ENCODE peak calls at places on chromosomes 16 and 17, in four cellular contexts. U is OCI-LY7; S is T-helper 2 cell; Z is stimulated activated CD8-positive, alpha-beta memory T cell treated with anti-CD3 and anti-CD28 coated beads, Interleukin-15, amount 100 ng/mL, for 1 hour. J is an unnamed sample.

GRCh38 chr17:58262149-58262548 is 18.6 kb downstream of the MPO start:
- DNase-seq in U (no peak), S (no peak), Z (no peak), J (no peak)

GRCh38 chr17:33013596-33014375 is 22.1 kb downstream of the SPACA3 start:
- DNase-seq in U (no peak), S (no peak), Z (no peak), J (no peak)

GRCh38 chr16:81220369-81220768 is 18.1 kb upstream of the BCO1 start:
- DNase-seq in U (no peak), S (no peak), Z (no peak), J (no peak)

GRCh38 chr16:81876273-81876900 is 97.3 kb downstream of the PLCG2 start:
- DNase-seq in U (no peak), S (no peak), Z (no peak), J (no peak)

GRCh38 chr17:6506679-6507231 is 49.6 kb downstream of the PITPNM3 start:
- DNase-seq in U (no peak), S (no peak), Z (no peak), J (peak; percentile 64)

GRCh38 chr17:59786536-59787319 is 79.3 kb downstream of the VMP1 start:
- DNase-seq in U (peak; percentile 68), S (peak; percentile 53), Z (peak; percentile 51), J (peak; percentile 83)

GRCh38 chr17:80901319-80901718 is 90.3 kb upstream of the CHMP6 start:
- DNase-seq in U (no peak), S (no peak), Z (no peak), J (no peak)

GRCh38 chr16:35754391-35755369 is 2295.3 kb downstream of the TP53TG3F start:
- DNase-seq in U (no peak), S (no peak), Z (no peak), J (no peak)

GRCh38 chr17:28147026-28147425 is 104.5 kb downstream of the NLK start:
- DNase-seq in U (no peak), S (no peak), Z (no peak), J (no peak)

GRCh38 chr16:351804-352520 is 561 bp downstream of the AXIN1 start:
- DNase-seq in U (no peak), S (peak; percentile 37), Z (no peak), J (peak; percentile 67)

GRCh38 chr17:16352838-16353701 is at the start of gene CENPV:
- DNase-seq in U (peak; percentile 85), S (peak; percentile 63), Z (peak; percentile 25), J (peak; percentile 87)

GRCh38 chr16:66618588-66618987 is 14.1 kb downstream of the CMTM3 start:
- DNase-seq in U (no peak), S (no peak), Z (no peak), J (peak; percentile 91)

GRCh38 chr17:50687200-50688066 is 20.3 kb downstream of the ANKRD40 start:
- DNase-seq in U (no peak), S (no peak), Z (no peak), J (peak; percentile 38)

GRCh38 chr16:3276679-3277078 is 6.6 kb upstream of the ZNF263 start:
- DNase-seq in U (no peak), S (no peak), Z (no peak), J (no peak)

GRCh38 chr16:23160574-23160973 is 11.3 kb upstream of the USP31 start:
- DNase-seq in U (no peak), S (no peak), Z (no peak), J (no peak)

GRCh38 chr17:74335529-74336062 is 9.6 kb downstream of the KIF19 start:
- DNase-seq in U (no peak), S (no peak), Z (no peak), J (no peak)

GRCh38 chr17:7886227-7887037 is 2.2 kb upstream of the CHD3 start:
- DNase-seq in U (peak; percentile 47), S (peak; percentile 59), Z (peak; percentile 22), J (peak; percentile 27)

GRCh38 chr17:3801043-3801746 is at the start of gene ITGAE:
- DNase-seq in U (no peak), S (no peak), Z (no peak), J (no peak)

GRCh38 chr16:60945225-60945624 is 1091.0 kb downstream of the CDH8 start:
- DNase-seq in U (peak; percentile 7), S (no peak), Z (no peak), J (no peak)

GRCh38 chr16:85441189-85441889 is 171.8 kb upstream of the GSE1 start:
- DNase-seq in U (peak; percentile 61), S (no peak), Z (no peak), J (no peak)

J was measured in AG20443.